ENCODE peak calls at places on chromosome 18, in eight cellular contexts. L is CD4-positive, alpha-beta memory T cell; W is NT2/D1; E is psoas muscle; K is left lung; X is CD8-positive, alpha-beta T cell; C is adrenal gland; A is small intestine. F is an unnamed sample.

GRCh38 chr18:49055787-49056186 is 105.0 kb upstream of the SMAD7 start:
- DNase-seq in L (no peak), W (no peak), E (peak; percentile 74), K (peak; percentile 92), X (no peak), C (peak; percentile 64), A (peak; percentile 13), F (peak; percentile 77)

GRCh38 chr18:77151791-77152517 is 19.4 kb upstream of the MBP start:
- DNase-seq in L (no peak), W (no peak), E (no peak), K (no peak), X (no peak), C (peak; percentile 25), A (no peak), F (no peak)

GRCh38 chr18:51522821-51523220 is 325.3 kb upstream of the MEX3C start:
- DNase-seq in L (no peak), W (no peak), E (no peak), K (no peak), X (no peak), C (no peak), A (no peak), F (no peak)

GRCh38 chr18:70165936-70166335 is 39.6 kb downstream of the RTTN start:
- DNase-seq in L (no peak), W (no peak), E (no peak), K (no peak), X (no peak), C (no peak), A (no peak), F (no peak)

GRCh38 chr18:29060349-29060748 is 883.4 kb upstream of the CDH2 start:
- DNase-seq in L (no peak), W (no peak), E (no peak), K (no peak), X (no peak), C (no peak), A (no peak), F (no peak)

GRCh38 chr18:7711495-7711894 is 144.4 kb downstream of the PTPRM start:
- DNase-seq in L (no peak), W (no peak), E (no peak), K (no peak), X (no peak), C (no peak), A (no peak), F (no peak)

GRCh38 chr18:44731866-44732555 is 51.3 kb downstream of the SETBP1 start:
- DNase-seq in L (no peak), W (no peak), E (no peak), K (no peak), X (no peak), C (no peak), A (no peak), F (no peak)

GRCh38 chr18:23311346-23312103 is 141.6 kb upstream of the RIOK3 start:
- DNase-seq in L (no peak), W (no peak), E (no peak), K (no peak), X (no peak), C (peak; percentile 96), A (no peak), F (no peak)

GRCh38 chr18:12391487-12392136 is 14.6 kb upstream of the AFG3L2 start:
- DNase-seq in L (peak; percentile 45), W (no peak), E (peak; percentile 56), K (no peak), X (peak; percentile 28), C (peak; percentile 86), A (peak; percentile 54), F (no peak)

GRCh38 chr18:21602302-21602592 is 1.7 kb upstream of the ESCO1 start:
- DNase-seq in L (no peak), W (no peak), E (no peak), K (no peak), X (no peak), C (no peak), A (no peak), F (no peak)

GRCh38 chr18:10131783-10132381 is 218.1 kb downstream of the VAPA start:
- DNase-seq in L (no peak), W (no peak), E (peak; percentile 48), K (peak; percentile 83), X (no peak), C (no peak), A (peak; percentile 27), F (no peak)

GRCh38 chr18:46169464-46169941 is 65.3 kb downstream of the HAUS1 start:
- DNase-seq in L (no peak), W (no peak), E (no peak), K (no peak), X (no peak), C (peak; percentile 55), A (no peak), F (no peak)

GRCh38 chr18:34729264-34729663 is 19.2 kb downstream of the DTNA start:
- DNase-seq in L (no peak), W (peak; percentile 30), E (no peak), K (no peak), X (no peak), C (no peak), A (peak; percentile 61), F (no peak)

GRCh38 chr18:6994719-6995430 is 122.7 kb downstream of the LAMA1 start:
- DNase-seq in L (no peak), W (no peak), E (no peak), K (no peak), X (no peak), C (no peak), A (peak; percentile 20), F (no peak)

GRCh38 chr18:13147146-13147545 is 71.4 kb upstream of the LDLRAD4 start:
- DNase-seq in L (no peak), W (no peak), E (no peak), K (no peak), X (no peak), C (no peak), A (no peak), F (peak; percentile 74)

GRCh38 chr18:54606835-54607212 is 15.8 kb downstream of the DYNAP start:
- DNase-seq in L (no peak), W (no peak), E (no peak), K (peak; percentile 24), X (no peak), C (no peak), A (no peak), F (peak; percentile 43)

GRCh38 chr18:51193621-51194287 is 3.7 kb downstream of the MEX3C start:
- DNase-seq in L (no peak), W (no peak), E (no peak), K (no peak), X (no peak), C (no peak), A (peak; percentile 16), F (no peak)

DNA sequence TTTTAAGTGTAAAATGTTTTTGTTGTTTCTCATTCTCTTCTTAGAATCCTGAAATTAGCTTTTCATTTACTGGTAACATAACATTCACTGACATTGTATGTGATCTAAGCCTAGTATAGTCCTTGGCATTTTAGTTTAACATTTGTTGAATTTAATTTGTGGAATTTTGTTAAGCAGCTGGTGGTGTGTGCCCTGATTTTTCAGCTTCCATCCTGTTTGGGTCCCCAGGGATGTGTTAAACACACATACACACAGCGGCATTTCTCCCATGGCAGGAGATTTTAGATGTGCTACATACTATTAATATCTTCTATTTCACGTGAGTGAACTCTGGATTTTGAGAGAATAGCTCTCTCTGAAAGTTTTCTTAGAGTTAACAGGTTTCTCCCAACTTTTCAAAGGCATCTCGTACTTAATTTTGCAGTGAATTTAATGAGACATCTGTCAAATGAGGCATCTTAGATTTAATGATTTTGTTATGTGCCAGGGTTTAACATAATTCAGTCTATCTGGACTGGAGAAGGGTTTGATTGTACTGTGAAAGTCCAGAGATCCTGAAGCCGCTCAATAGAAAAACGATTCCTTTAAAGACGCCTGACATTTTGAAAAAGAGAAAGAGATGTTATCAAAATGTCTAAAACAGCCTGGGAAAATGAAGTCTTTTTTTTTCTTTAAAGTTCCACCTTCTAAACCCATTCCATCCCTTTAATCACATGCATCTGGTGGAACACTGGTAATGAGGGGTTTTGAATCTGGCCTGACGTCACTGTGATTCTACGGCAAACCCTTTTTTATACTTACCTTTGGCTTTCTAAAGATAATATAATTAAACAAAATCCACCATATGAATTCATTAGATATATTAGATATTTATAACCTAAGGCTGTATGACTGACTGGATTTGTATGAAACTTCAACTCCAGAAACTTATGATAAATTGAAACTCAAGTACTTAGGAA is 6.8 kb downstream of the PHLPP1 start:
- DNase-seq in L (no peak), W (no peak), E (no peak), K (no peak), X (no peak), C (no peak), A (no peak), F (no peak)
- H3K4me1 ChIP-seq in L (peaks cover 19% of the 10 kb centered on the region), W (no peaks in the 10 kb centered on the region), E (peaks cover 32% of the 10 kb centered on the region), K (peaks cover 7% of the 10 kb centered on the region), X (peaks cover 12% of the 10 kb centered on the region), C (peaks cover 21% of the 10 kb centered on the region), A (no peaks in the 10 kb centered on the region), F (peaks cover 31% of the 10 kb centered on the region)

GRCh38 chr18:31043709-31044108 is 1.2 kb upstream of the DSC3 start:
- DNase-seq in L (no peak), W (no peak), E (no peak), K (no peak), X (no peak), C (no peak), A (no peak), F (no peak)

GRCh38 chr18:31041346-31042067 is 1.0 kb downstream of the DSC3 start:
- DNase-seq in L (no peak), W (peak; percentile 3), E (peak; percentile 27), K (peak; percentile 59), X (no peak), C (no peak), A (peak; percentile 36), F (peak; percentile 44)

GRCh38 chr18:31040982-31041345 is 1.6 kb downstream of the DSC3 start:
- DNase-seq in L (no peak), W (no peak), E (no peak), K (no peak), X (no peak), C (no peak), A (peak; percentile 24), F (no peak)

GRCh38 chr18:31042391-31043181 is at the start of gene DSC3:
- DNase-seq in L (no peak), W (peak; percentile 15), E (peak; percentile 49), K (peak; percentile 82), X (no peak), C (no peak), A (peak; percentile 60), F (peak; percentile 47)

GRCh38 chr18:31042068-31042390 is 513 bp downstream of the DSC3 start:
- DNase-seq in L (no peak), W (no peak), E (peak; percentile 26), K (no peak), X (no peak), C (no peak), A (no peak), F (no peak)
- H3K4me3 ChIP-seq in L (no peak overlapping the region), W (peak overlapping the region; percentile 56), E (peak overlapping the region; percentile 35), K (no peak overlapping the region), X (no peak overlapping the region), C (peak overlapping the region; percentile 34), A (no peak overlapping the region), F (peak overlapping the region; percentile 34)

DNA sequence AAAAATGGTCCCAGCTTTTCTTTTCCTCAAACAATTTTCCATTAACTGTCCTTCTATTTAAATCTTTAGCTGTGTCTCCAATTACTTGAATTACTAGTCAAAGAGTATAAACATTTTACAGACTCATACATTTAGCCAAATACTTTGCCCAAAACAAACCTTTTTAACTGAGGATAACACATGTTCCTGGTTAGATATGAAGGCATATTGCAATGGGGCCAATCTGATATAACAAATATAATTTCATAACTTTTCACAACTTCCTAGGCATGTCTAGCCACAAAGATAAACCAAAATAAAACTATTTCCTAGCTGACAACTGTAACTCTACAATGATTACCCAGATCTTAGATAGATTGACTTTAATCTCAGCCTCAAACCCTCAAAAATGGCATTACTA is 247.5 kb upstream of the ZNF521 start:
- DNase-seq in L (no peak), W (no peak), E (no peak), K (no peak), X (no peak), C (no peak), A (no peak), F (no peak)
- H3K36me3 ChIP-seq in L (no peaks in the 10 kb centered on the region), W (no peaks in the 10 kb centered on the region), E (no peaks in the 10 kb centered on the region), K (no peaks in the 10 kb centered on the region), X (no peaks in the 10 kb centered on the region), C (no peaks in the 10 kb centered on the region), A (no peaks in the 10 kb centered on the region), F (no peaks in the 10 kb centered on the region)

GRCh38 chr18:30359521-30359920 is 683.0 kb downstream of the DSC3 start:
- DNase-seq in L (no peak), W (no peak), E (no peak), K (no peak), X (no peak), C (no peak), A (no peak), F (no peak)
- H3K4me1 ChIP-seq in L (no peaks in the 10 kb centered on the region), W (no peaks in the 10 kb centered on the region), E (no peaks in the 10 kb centered on the region), K (no peaks in the 10 kb centered on the region), X (no peaks in the 10 kb centered on the region), C (no peaks in the 10 kb centered on the region), A (no peaks in the 10 kb centered on the region), F (no peaks in the 10 kb centered on the region)